ENCODE peak calls at places on chromosomes 4 and X, in four cellular contexts. E is head of caudate nucleus, A is NCI-H2081, D is M059J. O is an unnamed sample.

GRCh38 chrX:120514236-120514635 is 45.1 kb upstream of the LAMP2 start:
- DNase-seq in D (peak; percentile 42), E (no peak), A (no peak), O (no peak)

GRCh38 chr4:108276690-108277089 is 108.0 kb upstream of the LEF1 start:
- DNase-seq in A (no peak), E (no peak), D (no peak), O (no peak)

GRCh38 chrX:16196829-16197228 is 29.5 kb downstream of the MAGEB17 start:
- DNase-seq in E (no peak), D (peak; percentile 40), A (no peak), O (no peak)

GRCh38 chr4:153850525-153851280 is 61.8 kb upstream of the SFRP2 start:
- DNase-seq in E (no peak), A (no peak), D (no peak), O (no peak)

GRCh38 chr4:92091335-92091734 is 212.4 kb upstream of the GRID2 start:
- DNase-seq in A (no peak), D (peak; percentile 43), E (no peak), O (no peak)

GRCh38 chrX:122739770-122740169 is 444.3 kb upstream of the GRIA3 start:
- DNase-seq in A (no peak), E (no peak), D (no peak), O (no peak)

GRCh38 chr4:146998157-146998556 is 52.5 kb upstream of the TTC29 start:
- DNase-seq in A (no peak), E (no peak), D (no peak), O (no peak)

GRCh38 chrX:48713847-48714246 is 17.3 kb downstream of the SUV39H1 start:
- DNase-seq in D (no peak), A (no peak), E (no peak), O (no peak)

GRCh38 chrX:11239230-11239629 is 54.0 kb upstream of the AMELX start:
- DNase-seq in A (no peak), E (no peak), D (peak; percentile 67), O (no peak)

GRCh38 chr4:82780398-82781231 is 18.0 kb downstream of the SCD5 start:
- DNase-seq in D (peak; percentile 63), E (peak; percentile 80), A (peak; percentile 90), O (peak; percentile 67)

GRCh38 chrX:134669378-134670098 is 11.3 kb upstream of the PLAC1 start:
- DNase-seq in E (no peak), D (peak; percentile 97), A (no peak), O (no peak)